ENCODE peak calls at places on chromosomes 6 and 20, in six cellular contexts. L is mesenchymal stem cell, T is IMR-90, R is H9, S is trophoblast cell, J is H1. M is an unnamed sample.

GRCh38 chr6:156699017-156699421 is 78.2 kb upstream of the ARID1B start:
- DNase-seq in J (no peak), S (no peak), T (peak; percentile 91), R (no peak), L (peak; percentile 58), M (no peak)

GRCh38 chr6:155519339-155519738 is 63.7 kb upstream of the NOX3 start:
- DNase-seq in L (no peak), R (no peak), J (no peak), T (no peak), S (no peak), M (peak; percentile 29)

GRCh38 chr20:48945840-48946514 is 24.5 kb downstream of the ARFGEF2 start:
- DNase-seq in R (no peak), J (no peak), S (peak; percentile 96), L (peak; percentile 84), T (peak; percentile 45), M (no peak)

GRCh38 chr6:710601-711571 is 17.9 kb upstream of the EXOC2 start:
- DNase-seq in L (peak; percentile 91), J (peak; percentile 75), S (peak; percentile 24), T (peak; percentile 79), R (peak; percentile 60), M (peak; percentile 32)

GRCh38 chr6:113015249-113015648 is 668.1 kb downstream of the RFPL4B start:
- DNase-seq in L (peak; percentile 62), J (no peak), T (peak; percentile 83), R (no peak), S (no peak), M (no peak)

GRCh38 chr6:16334671-16335070 is 96.3 kb downstream of the GMPR start:
- DNase-seq in S (peak; percentile 86), R (no peak), L (peak; percentile 95), T (peak; percentile 94), J (no peak), M (no peak)

GRCh38 chr20:49614338-49615050 is 46.6 kb upstream of the PTGIS start:
- DNase-seq in T (no peak), R (no peak), S (peak; percentile 58), J (no peak), L (no peak), M (no peak)

GRCh38 chr20:41233976-41234514 is 83.5 kb downstream of the ZHX3 start:
- DNase-seq in T (no peak), R (no peak), S (no peak), L (no peak), J (no peak), M (no peak)

GRCh38 chr20:63015665-63016361 is 9.0 kb upstream of the BHLHE23 start:
- DNase-seq in T (no peak), J (no peak), L (no peak), S (no peak), R (no peak), M (no peak)

GRCh38 chr6:32718879-32719278 is 22.3 kb upstream of the HLA-DQA2 start:
- DNase-seq in S (no peak), J (no peak), T (no peak), R (no peak), L (no peak), M (no peak)

GRCh38 chr6:12504325-12504966 is 212.1 kb upstream of the PHACTR1 start:
- DNase-seq in L (no peak), S (peak; percentile 31), J (no peak), T (peak; percentile 14), R (no peak), M (no peak)

GRCh38 chr6:167420858-167421766 is 96.2 kb downstream of the TTLL2 start:
- DNase-seq in T (no peak), L (no peak), R (peak; percentile 44), S (peak; percentile 17), J (peak; percentile 46), M (no peak)

GRCh38 chr6:21034345-21034744 is 500.1 kb downstream of the CDKAL1 start:
- DNase-seq in T (no peak), R (no peak), S (no peak), L (no peak), J (no peak), M (no peak)

GRCh38 chr6:5763407-5763806 is 243.3 kb downstream of the NRN1 start:
- DNase-seq in S (no peak), J (no peak), L (peak; percentile 23), R (no peak), T (peak; percentile 31), M (no peak)

GRCh38 chr6:106122941-106123337 is 36.8 kb downstream of the PRDM1 start:
- DNase-seq in L (no peak), R (no peak), J (no peak), S (no peak), T (no peak), M (no peak)

GRCh38 chr6:26211963-26212362 is 124.7 kb downstream of the HFE start:
- DNase-seq in J (no peak), R (no peak), S (no peak), L (no peak), T (no peak), M (no peak)

DNA sequence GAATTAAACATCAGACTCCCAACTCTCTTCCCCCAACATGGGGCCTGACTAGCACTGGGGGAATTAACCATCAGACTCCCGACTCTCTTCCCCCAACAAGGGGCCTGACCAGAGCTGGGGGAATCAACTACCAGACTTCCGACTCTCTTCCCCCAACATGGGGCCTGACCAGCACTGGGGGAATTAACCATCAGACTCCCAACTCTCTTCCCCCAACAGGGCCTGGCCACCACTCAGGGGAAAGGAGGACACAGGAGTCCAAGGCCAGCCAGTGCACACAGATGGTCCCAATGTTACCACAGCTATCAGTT is 13.1 kb downstream of the CST7 start:
- DNase-seq in L (no peak), T (no peak), R (no peak), J (no peak), S (no peak), M (no peak)
- H4K91ac ChIP-seq in L (no peak overlapping the region), T (no peak overlapping the region), R (no peak overlapping the region), J (no peak overlapping the region), S (no peak overlapping the region), M (no peak overlapping the region)

GRCh38 chr6:11009353-11009752 is 34.8 kb downstream of the ELOVL2 start:
- DNase-seq in J (no peak), S (peak; percentile 42), R (no peak), L (peak; percentile 76), T (peak; percentile 61), M (no peak)
- H2BK120ac ChIP-seq in J (no peak overlapping the region), S (no peak overlapping the region), R (no peak overlapping the region), L (peak overlapping the region; percentile 64), T (peak overlapping the region; percentile 3), M (no peak overlapping the region)

DNA sequence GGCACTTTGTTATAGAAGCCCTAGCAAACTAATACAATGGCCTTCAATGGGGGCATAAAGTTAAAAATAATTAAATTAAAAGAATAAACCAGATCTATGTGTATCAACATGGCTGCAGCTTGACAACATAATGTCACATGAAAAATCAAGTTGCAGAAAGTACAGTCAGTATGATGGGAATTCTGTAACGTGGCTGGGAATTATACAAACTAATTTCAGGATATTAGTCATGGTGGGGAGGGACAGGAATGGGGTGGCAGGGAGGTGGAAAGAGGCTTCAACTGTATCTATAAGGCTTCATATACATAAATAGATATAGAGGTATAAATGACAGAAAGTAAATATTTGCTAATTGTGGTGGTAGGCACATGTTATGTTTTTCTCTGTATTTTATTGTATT is 107.1 kb downstream of the UNC5CL start:
- DNase-seq in J (no peak), R (no peak), T (peak; percentile 78), L (peak; percentile 52), S (no peak), M (no peak)
- H2AK5ac ChIP-seq in J (no peak overlapping the region), R (no peak overlapping the region), T (no peak overlapping the region), L (no peak overlapping the region), S (no peak overlapping the region), M (no peak overlapping the region)

DNA sequence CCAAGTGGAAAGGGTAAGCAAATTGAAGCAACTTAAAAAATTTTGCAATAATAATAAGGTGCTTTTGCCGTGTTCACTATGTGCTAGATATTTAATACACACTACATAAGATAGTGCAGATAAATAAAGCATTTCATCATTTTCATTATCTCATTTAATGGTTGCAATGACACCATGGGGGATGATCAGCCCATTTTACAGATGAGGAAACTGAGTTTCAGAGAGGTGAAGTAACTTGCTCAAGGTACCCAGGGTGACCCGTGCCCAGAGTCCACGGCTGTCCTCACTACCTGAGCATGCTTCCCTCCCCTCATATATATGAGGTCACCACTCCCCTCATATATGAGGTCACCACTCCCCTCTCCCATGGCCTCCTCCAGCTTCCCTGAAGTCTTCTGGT is 7.5 kb upstream of the KCNK5 start:
- DNase-seq in T (no peak), R (no peak), L (no peak), J (no peak), S (no peak), M (no peak)
- H4K91ac ChIP-seq in T (no peak overlapping the region), R (no peak overlapping the region), L (no peak overlapping the region), J (no peak overlapping the region), S (no peak overlapping the region), M (no peak overlapping the region)

DNA sequence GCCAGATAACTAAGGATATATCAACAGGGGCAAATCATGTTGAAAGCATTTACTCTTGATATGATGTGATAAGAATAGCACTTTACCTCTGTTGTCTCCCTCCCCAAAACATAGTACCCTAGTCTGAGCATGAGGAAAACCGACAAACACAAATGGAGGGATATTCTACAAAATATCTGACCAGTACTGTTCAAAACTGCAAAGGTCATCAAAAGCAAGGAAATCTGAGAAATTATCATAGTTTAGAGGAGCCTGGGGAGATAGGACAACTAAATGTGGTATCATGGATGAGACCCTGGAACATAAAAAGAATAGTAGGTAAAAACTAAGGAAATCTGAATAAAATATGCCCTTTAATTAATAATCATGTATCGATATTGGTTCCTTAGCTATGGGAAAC is 483.3 kb upstream of the RNF217 start:
- DNase-seq in R (no peak), J (no peak), L (no peak), S (no peak), T (no peak), M (no peak)
- H2BK120ac ChIP-seq in R (no peak overlapping the region), J (no peak overlapping the region), L (no peak overlapping the region), S (no peak overlapping the region), T (no peak overlapping the region), M (no peak overlapping the region)

DNA sequence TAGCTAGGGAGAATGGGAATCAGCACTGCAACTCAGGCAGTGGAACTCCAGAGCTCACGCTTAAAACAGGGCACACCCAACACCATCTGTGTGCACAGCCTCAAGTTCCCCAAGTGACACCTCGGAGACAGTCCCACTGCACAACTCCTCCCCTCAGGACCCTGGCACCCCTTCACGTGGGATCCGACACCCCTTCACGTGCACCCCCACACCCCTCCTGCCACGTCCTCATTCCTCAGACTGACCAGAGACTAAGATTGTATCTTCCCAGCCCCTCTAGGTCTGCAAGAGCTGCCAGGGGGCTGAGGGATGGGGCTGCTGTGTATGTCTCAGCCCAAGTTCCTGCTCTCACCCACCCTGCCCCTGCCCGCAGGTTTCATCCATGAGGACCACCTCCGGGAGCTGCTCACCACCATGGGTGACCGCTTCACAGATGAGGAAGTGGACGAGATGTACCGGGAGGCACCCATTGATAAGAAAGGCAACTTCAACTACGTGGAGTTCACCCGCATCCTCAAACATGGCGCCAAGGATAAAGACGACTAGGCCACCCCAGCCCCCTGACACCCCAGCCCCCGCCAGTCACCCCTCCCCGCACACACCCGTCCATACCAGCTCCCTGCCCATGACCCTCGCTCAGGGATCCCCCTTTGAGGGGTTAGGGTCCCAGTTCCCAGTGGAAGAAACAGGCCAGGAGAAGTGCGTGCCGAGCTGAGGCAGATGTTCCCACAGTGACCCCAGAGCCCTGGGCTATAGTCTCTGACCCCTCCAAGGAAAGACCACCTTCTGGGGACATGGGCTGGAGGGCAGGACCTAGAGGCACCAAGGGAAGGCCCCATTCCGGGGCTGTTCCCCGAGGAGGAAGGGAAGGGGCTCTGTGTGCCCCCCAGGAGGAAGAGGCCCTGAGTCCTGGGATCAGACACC is 7.6 kb downstream of the MYL9 start:
- DNase-seq in S (no peak), L (no peak), J (no peak), R (no peak), T (no peak), M (no peak)
- H2AK5ac ChIP-seq in S (no peak overlapping the region), L (no peak overlapping the region), J (no peak overlapping the region), R (no peak overlapping the region), T (peak overlapping the region; percentile 21), M (no peak overlapping the region)

GRCh38 chr20:53488779-53489272 is 104.8 kb downstream of the ZNF217 start:
- DNase-seq in R (no peak), T (no peak), L (no peak), J (no peak), S (no peak), M (no peak)
- H4K91ac ChIP-seq in R (no peak overlapping the region), T (no peak overlapping the region), L (no peak overlapping the region), J (no peak overlapping the region), S (no peak overlapping the region), M (no peak overlapping the region)

M was measured in neuronal stem cell.